ENCODE peak calls at places on chromosome 6, in nine cellular contexts. S, R, X, T, E, Q, B, Z and A are unnamed samples. For H3K9me3, the result is how much of the 10 kb centered on the place peaks cover.

GRCh38 chr6:133923938-133924593 is 29.0 kb upstream of the TBPL1 start:
- DNase-seq in S (peak), R (peak), X (peak), T (peak), E (peak), Q (peak), B (no peak), Z (peak), A (peak)

GRCh38 chr6:105193647-105194046 is 13.8 kb upstream of the POPDC3 start:
- DNase-seq in S (peak), R (no peak), X (no peak), T (no peak), E (no peak), Q (no peak), B (no peak), Z (no peak), A (no peak)

GRCh38 chr6:35173068-35174042 is 32.2 kb upstream of the TCP11 start:
- DNase-seq in S (peak), R (no peak), X (no peak), T (no peak), E (no peak), Q (no peak), B (no peak), Z (no peak), A (no peak)

GRCh38 chr6:165446331-165446730 is 136.9 kb upstream of the C6orf118 start:
- DNase-seq in S (no peak), R (no peak), X (no peak), T (no peak), E (no peak), Q (no peak), B (no peak), Z (no peak), A (no peak)

GRCh38 chr6:106997392-106998257 is 23.1 kb upstream of the CD24 start:
- DNase-seq in S (peak), R (no peak), X (peak), T (peak), E (peak), Q (no peak), B (no peak), Z (peak), A (no peak)

GRCh38 chr6:163926642-163927041 is 512.1 kb downstream of the QKI start:
- DNase-seq in S (peak), R (peak), X (no peak), T (no peak), E (no peak), Q (peak), B (peak), Z (no peak), A (no peak)

GRCh38 chr6:117933471-117933870 is 26.4 kb downstream of the SLC35F1 start:
- DNase-seq in S (no peak), R (no peak), X (no peak), T (no peak), E (no peak), Q (no peak), B (no peak), Z (no peak), A (no peak)

GRCh38 chr6:4902363-4902762 is 101.5 kb downstream of the RPP40 start:
- DNase-seq in S (no peak), R (no peak), X (no peak), T (peak), E (no peak), Q (no peak), B (no peak), Z (no peak), A (no peak)

GRCh38 chr6:150537481-150537880 is 62.2 kb upstream of the PLEKHG1 start:
- DNase-seq in S (no peak), R (no peak), X (no peak), T (no peak), E (no peak), Q (no peak), B (no peak), Z (no peak), A (no peak)

GRCh38 chr6:13248953-13249432 is 79.3 kb downstream of the TBC1D7 start:
- DNase-seq in S (no peak), R (no peak), X (no peak), T (no peak), E (no peak), Q (no peak), B (no peak), Z (no peak), A (no peak)

GRCh38 chr6:141290871-141291270 is 841.9 kb upstream of the GJE1 start:
- DNase-seq in S (peak), R (no peak), X (no peak), T (no peak), E (no peak), Q (no peak), B (no peak), Z (no peak), A (no peak)

GRCh38 chr6:303263-303662 is 11.0 kb downstream of the DUSP22 start:
- DNase-seq in S (no peak), R (no peak), X (no peak), T (no peak), E (no peak), Q (no peak), B (no peak), Z (no peak), A (no peak)
- H3K9me3 ChIP-seq in S (under half), R (under half), X (under half), T (under half), E (under half), Q (under half), B (under half), Z (under half), A (under half)

GRCh38 chr6:52368002-52368401 is 6.1 kb downstream of the PAQR8 start:
- DNase-seq in S (no peak), R (no peak), X (no peak), T (no peak), E (no peak), Q (no peak), B (no peak), Z (no peak), A (no peak)
- H3K9me3 ChIP-seq in S (under half), R (under half), X (under half), T (under half), E (under half), Q (under half), B (under half), Z (under half), A (under half)

GRCh38 chr6:90432408-90432775 is 135.7 kb upstream of the BACH2 start:
- DNase-seq in S (no peak), R (no peak), X (no peak), T (no peak), E (no peak), Q (no peak), B (no peak), Z (no peak), A (no peak)
- H3K9me3 ChIP-seq in S (under half), R (under half), X (under half), T (half or more), E (under half), Q (under half), B (under half), Z (under half), A (under half)

GRCh38 chr6:167524261-167524660 is 199.4 kb downstream of the TTLL2 start:
- DNase-seq in S (no peak), R (no peak), X (no peak), T (no peak), E (no peak), Q (no peak), B (no peak), Z (no peak), A (peak)
- H3K9me3 ChIP-seq in S (under half), R (under half), X (under half), T (under half), E (under half), Q (under half), B (under half), Z (under half), A (under half)

GRCh38 chr6:537114-537513 is 119.8 kb downstream of the HUS1B start:
- DNase-seq in S (no peak), R (no peak), X (no peak), T (no peak), E (no peak), Q (no peak), B (no peak), Z (no peak), A (no peak)

DNA sequence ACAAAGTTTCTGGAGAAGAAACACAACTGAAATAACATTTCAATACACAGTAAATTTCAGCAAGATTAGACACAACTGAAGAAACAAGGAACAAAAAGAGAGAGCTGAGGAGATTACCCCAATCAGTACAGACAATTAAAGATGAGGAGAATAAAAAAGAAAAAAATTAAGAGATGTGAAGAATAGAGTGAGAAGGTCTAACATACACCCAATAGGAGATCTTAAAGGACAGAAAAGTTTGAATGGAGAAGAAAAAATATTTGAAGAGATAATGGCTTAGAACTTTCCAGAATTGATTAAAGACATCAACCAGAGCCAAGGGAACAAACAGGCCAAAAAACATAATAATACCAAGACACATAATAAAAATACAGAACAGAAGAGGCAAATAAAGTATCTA is 116.4 kb downstream of the HUS1B start:
- DNase-seq in S (no peak), R (no peak), X (no peak), T (no peak), E (no peak), Q (no peak), B (no peak), Z (no peak), A (no peak)
- H3K9me3 ChIP-seq in S (under half), R (under half), X (under half), T (under half), E (under half), Q (under half), B (under half), Z (under half), A (under half)